ENCODE peak calls at places on chromosomes 16 and 17, in four cellular contexts. G is HCT116, Y is K562, Q is HepG2. Z is an unnamed sample.
A peak's percentile ranks its signal among the peaks of the same experiment; 100 is the strongest.

GRCh38 chr16:50301626-50302471 is 35.5 kb downstream of the ADCY7 start:
- DNase-seq in G (no peak), Y (no peak), Q (no peak), Z (peak; percentile 27)

GRCh38 chr16:23699100-23699499 is 13.9 kb downstream of the ERN2 start:
- DNase-seq in G (peak; percentile 59), Y (no peak), Q (no peak), Z (no peak)

GRCh38 chr17:42101513-42102292 is 3.4 kb upstream of the ZNF385C start:
- DNase-seq in G (peak; percentile 61), Y (peak; percentile 89), Q (peak; percentile 65), Z (peak; percentile 92)

GRCh38 chr16:20695024-20695423 is 2.5 kb downstream of the ACSM1 start:
- DNase-seq in G (no peak), Y (no peak), Q (no peak), Z (no peak)

GRCh38 chr16:3065742-3066439 is 451 bp downstream of the IL32 start:
- DNase-seq in G (no peak), Y (no peak), Q (no peak), Z (no peak)

GRCh38 chr17:5888811-5889210 is 181.4 kb upstream of the WSCD1 start:
- DNase-seq in G (no peak), Y (no peak), Q (no peak), Z (no peak)

GRCh38 chr17:17186051-17186450 is 20.1 kb downstream of the PLD6 start:
- DNase-seq in G (no peak), Y (no peak), Q (no peak), Z (no peak)

GRCh38 chr16:68473358-68474064 is 25.2 kb upstream of the SMPD3 start:
- DNase-seq in G (no peak), Y (no peak), Q (no peak), Z (no peak)

GRCh38 chr16:56615353-56615752 is 7.0 kb downstream of the MT2A start:
- DNase-seq in G (no peak), Y (no peak), Q (no peak), Z (no peak)

GRCh38 chr16:89711601-89712475 is 8.9 kb downstream of the VPS9D1 start:
- DNase-seq in G (peak; percentile 73), Y (peak; percentile 99), Q (no peak), Z (peak; percentile 100)

GRCh38 chr17:72403713-72404209 is 282.9 kb downstream of the SOX9 start:
- DNase-seq in G (no peak), Y (no peak), Q (peak; percentile 97), Z (no peak)

GRCh38 chr16:58507963-58508670 is 7.2 kb upstream of the SETD6 start:
- DNase-seq in G (no peak), Y (no peak), Q (no peak), Z (no peak)

GRCh38 chr17:27379863-27380533 is 76.2 kb upstream of the KSR1 start:
- DNase-seq in G (no peak), Y (peak; percentile 67), Q (no peak), Z (peak; percentile 80)

GRCh38 chr16:2848933-2849332 is 9.0 kb downstream of the PRSS22 start:
- DNase-seq in G (no peak), Y (no peak), Q (no peak), Z (no peak)

GRCh38 chr16:68332411-68333121 is 21.7 kb downstream of the PRMT7 start:
- DNase-seq in G (no peak), Y (no peak), Q (peak; percentile 88), Z (peak; percentile 38)

GRCh38 chr17:77186141-77186604 is 45.4 kb downstream of the SEC14L1 start:
- DNase-seq in G (no peak), Y (no peak), Q (no peak), Z (no peak)

GRCh38 chr17:9206989-9207317 is 185.6 kb downstream of the NTN1 start:
- DNase-seq in G (no peak), Y (no peak), Q (no peak), Z (no peak)

GRCh38 chr17:41518031-41518430 is 659 bp downstream of the KRT15 start:
- DNase-seq in G (no peak), Y (no peak), Q (no peak), Z (no peak)

GRCh38 chr16:25893332-25893731 is 201.6 kb downstream of the HS3ST4 start:
- DNase-seq in G (no peak), Y (peak; percentile 19), Q (no peak), Z (no peak)

GRCh38 chr16:3876695-3877094 is 3.8 kb downstream of the CREBBP start:
- DNase-seq in G (no peak), Y (no peak), Q (no peak), Z (no peak)

GRCh38 chr17:44887971-44888955 is 11.0 kb downstream of the EFTUD2 start:
- DNase-seq in G (no peak), Y (no peak), Q (no peak), Z (no peak)

GRCh38 chr16:66335704-66336329 is 30.7 kb upstream of the CDH5 start:
- DNase-seq in G (no peak), Y (no peak), Q (no peak), Z (no peak)

GRCh38 chr17:68291836-68292688 is 767 bp downstream of the ARSG start:
- DNase-seq in G (peak; percentile 63), Y (peak; percentile 78), Q (peak; percentile 77), Z (peak; percentile 86)

GRCh38 chr17:56667925-56668324 is 74.4 kb downstream of the NOG start:
- DNase-seq in G (no peak), Y (no peak), Q (no peak), Z (no peak)

GRCh38 chr16:49876716-49877129 is 20.8 kb upstream of the ZNF423 start:
- DNase-seq in G (no peak), Y (peak; percentile 85), Q (no peak), Z (peak; percentile 92)

GRCh38 chr16:79833559-79833958 is 233.0 kb upstream of the MAF start:
- DNase-seq in G (no peak), Y (no peak), Q (no peak), Z (no peak)

GRCh38 chr16:25217119-25217511 is 368 bp downstream of the AQP8 start:
- DNase-seq in G (no peak), Y (no peak), Q (no peak), Z (no peak)

GRCh38 chr17:73096201-73096600 is 3.7 kb upstream of the SLC39A11 start:
- DNase-seq in G (no peak), Y (no peak), Q (no peak), Z (no peak)

GRCh38 chr17:5560361-5560988 is 23.8 kb downstream of the NLRP1 start:
- DNase-seq in G (no peak), Y (no peak), Q (no peak), Z (no peak)

GRCh38 chr17:62720126-62720850 is 87.8 kb downstream of the MARCHF10 start:
- DNase-seq in G (no peak), Y (peak; percentile 24), Q (peak; percentile 36), Z (no peak)

GRCh38 chr17:50794361-50794760 is 27.0 kb upstream of the ANKRD40CL start:
- DNase-seq in G (no peak), Y (no peak), Q (no peak), Z (no peak)

GRCh38 chr17:46865100-46865499 is 13.7 kb downstream of the WNT9B start:
- DNase-seq in G (no peak), Y (no peak), Q (no peak), Z (peak; percentile 51)

GRCh38 chr17:27495460-27495859 is 39.2 kb downstream of the KSR1 start:
- DNase-seq in G (no peak), Y (no peak), Q (no peak), Z (no peak)

GRCh38 chr16:1800703-1801102 is 7.2 kb upstream of the IGFALS start:
- DNase-seq in G (no peak), Y (no peak), Q (no peak), Z (no peak)
- TF ChIP-seq ELF1 in G (no peak), Y (no peak), Q (no peak), Z (no peak)

GRCh38 chr17:2195729-2196128 is 107.9 kb downstream of the SMG6 start:
- DNase-seq in G (no peak), Y (no peak), Q (no peak), Z (no peak)

GRCh38 chr17:2197271-2197670 is 106.3 kb downstream of the SMG6 start:
- DNase-seq in G (no peak), Y (no peak), Q (no peak), Z (no peak)

GRCh38 chr17:2194778-2195417 is 108.7 kb downstream of the SMG6 start:
- DNase-seq in G (no peak), Y (no peak), Q (no peak), Z (no peak)

GRCh38 chr17:2202302-2202995 is 101.1 kb downstream of the SMG6 start:
- DNase-seq in G (no peak), Y (no peak), Q (no peak), Z (no peak)

GRCh38 chr17:2198917-2199316 is 104.7 kb downstream of the SMG6 start:
- DNase-seq in G (no peak), Y (no peak), Q (no peak), Z (no peak)
- TF ChIP-seq ELF1 in G (no peak), Y (no peak), Q (no peak), Z (no peak)

GRCh38 chr17:60522889-60523626 is 3.0 kb downstream of the APPBP2 start:
- DNase-seq in G (no peak), Y (no peak), Q (no peak), Z (no peak)
- TF ChIP-seq ELF1 in G (no peak), Y (no peak), Q (no peak), Z (no peak)

GRCh38 chr16:84508502-84508901 is 4.0 kb upstream of the MEAK7 start:
- DNase-seq in G (no peak), Y (no peak), Q (no peak), Z (no peak)

GRCh38 chr16:84505249-84506156 is 1.0 kb upstream of the MEAK7 start:
- DNase-seq in G (no peak), Y (no peak), Q (no peak), Z (no peak)

GRCh38 chr16:84504420-84505248 is at the start of gene MEAK7:
- DNase-seq in G (peak; percentile 98), Y (peak; percentile 100), Q (peak; percentile 98), Z (peak; percentile 98)

GRCh38 chr16:84509032-84509950 is 4.8 kb upstream of the MEAK7 start:
- DNase-seq in G (no peak), Y (no peak), Q (no peak), Z (no peak)

DNA sequence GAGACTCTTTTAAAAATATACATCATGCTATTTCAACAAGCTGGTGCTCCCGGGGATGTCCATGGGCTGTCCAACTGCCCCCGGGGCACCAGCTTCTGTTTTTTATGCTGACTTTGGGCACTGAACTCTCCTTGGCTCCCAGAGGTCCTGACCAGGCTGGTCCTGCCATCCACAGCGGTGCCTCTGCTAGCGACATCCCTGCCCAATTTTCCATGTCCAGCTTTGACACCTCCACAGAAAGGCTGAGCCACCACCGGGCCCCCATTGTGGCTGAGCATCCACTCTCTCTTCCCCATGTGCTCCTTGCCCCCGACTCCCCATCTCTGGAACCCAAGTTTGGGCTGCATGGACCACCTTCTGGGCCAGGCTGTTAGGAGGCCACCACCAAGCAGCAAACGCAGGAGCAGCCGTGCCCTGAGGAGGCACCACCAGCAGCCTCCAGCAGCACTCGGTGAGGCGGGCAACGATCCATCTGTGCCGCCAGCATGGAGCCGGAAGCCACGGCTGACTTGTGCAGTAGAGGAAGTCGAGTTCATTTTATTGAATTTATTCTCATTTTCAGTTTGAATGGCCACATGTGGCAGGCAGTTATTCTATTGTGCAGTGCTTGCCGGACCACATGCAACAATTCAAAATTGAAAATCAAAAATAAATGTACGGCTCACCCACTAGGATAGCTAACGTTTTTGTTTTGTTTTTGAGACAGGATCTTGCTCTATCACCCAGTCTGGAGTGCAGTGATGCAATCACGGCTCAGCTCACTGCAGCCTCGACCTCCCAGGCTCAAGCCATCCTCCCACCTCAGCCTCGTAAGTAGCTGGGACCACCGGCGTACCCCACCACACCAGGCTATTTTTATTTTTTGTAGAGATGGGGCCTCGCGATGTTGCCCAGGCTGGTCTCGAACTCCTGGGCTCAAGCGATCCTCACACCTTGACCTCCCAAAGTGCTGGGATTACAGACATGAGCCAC is 2.8 kb upstream of the MEAK7 start:
- DNase-seq in G (no peak), Y (no peak), Q (no peak), Z (no peak)
- TF ChIP-seq ELF1 in G (no peak), Y (no peak), Q (no peak), Z (no peak)

GRCh38 chr16:5649762-5650445 is 552.3 kb upstream of the EEF2KMT start:
- DNase-seq in G (no peak), Y (no peak), Q (no peak), Z (no peak)
- TF ChIP-seq ELF1 in G (no peak), Y (no peak), Q (no peak), Z (no peak)